ENCODE peak calls at places on chromosomes 13 and 19, in seven cellular contexts. U is AG09309, P is OCI-LY7, O is A549, H is GM23338, C is upper lobe of right lung, X is astrocyte of the spinal cord. I is an unnamed sample.
A peak's percentile ranks its signal among the peaks of the same experiment; 100 is the strongest.

GRCh38 chr13:77760893-77761292 is 63.4 kb downstream of the SLAIN1 start:
- DNase-seq in X (no peak), O (no peak), H (no peak), P (no peak), U (no peak), C (no peak), I (no peak)

GRCh38 chr13:102317593-102317992 is 84.3 kb downstream of the FGF14 start:
- DNase-seq in X (peak; percentile 5), H (no peak), C (peak; percentile 67), P (no peak), O (no peak), U (no peak), I (no peak)

GRCh38 chr13:48110930-48111721 is 16.2 kb upstream of the MED4 start:
- DNase-seq in O (no peak), P (no peak), H (no peak), C (no peak), X (peak; percentile 35), U (no peak), I (no peak)

GRCh38 chr19:54434112-54434861 is 14.7 kb upstream of the LENG8 start:
- DNase-seq in O (no peak), C (no peak), U (no peak), H (peak; percentile 21), P (no peak), X (no peak), I (no peak)

GRCh38 chr19:511101-511841 is 4.0 kb downstream of the TPGS1 start:
- DNase-seq in P (peak; percentile 84), C (peak; percentile 72), U (no peak), O (no peak), H (no peak), X (peak; percentile 62), I (no peak)

GRCh38 chr13:93625536-93625935 is 398.9 kb downstream of the GPC6 start:
- DNase-seq in H (no peak), U (no peak), O (no peak), P (no peak), X (no peak), C (no peak), I (no peak)

GRCh38 chr13:33739254-33739653 is 78.7 kb upstream of the RFC3 start:
- DNase-seq in H (no peak), O (no peak), X (no peak), P (no peak), U (no peak), C (no peak), I (no peak)

GRCh38 chr13:99484405-99484981 is 16.8 kb upstream of the TM9SF2 start:
- DNase-seq in P (no peak), C (no peak), O (no peak), U (peak; percentile 73), X (no peak), H (no peak), I (no peak)

GRCh38 chr13:44188257-44188656 is 185.4 kb upstream of the SERP2 start:
- DNase-seq in H (no peak), P (no peak), U (no peak), O (peak; percentile 26), X (peak; percentile 32), C (no peak), I (no peak)

GRCh38 chr13:37011002-37011401 is 10.4 kb downstream of the EXOSC8 start:
- DNase-seq in U (no peak), H (no peak), P (no peak), C (no peak), X (no peak), O (no peak), I (no peak)

GRCh38 chr13:41311607-41312500 is 787 bp downstream of the NAA16 start:
- DNase-seq in O (no peak), H (peak; percentile 49), U (no peak), X (peak; percentile 37), C (peak; percentile 80), P (peak; percentile 75), I (no peak)

GRCh38 chr13:108360139-108360538 is 90.6 kb downstream of the TNFSF13B start:
- DNase-seq in C (no peak), P (no peak), O (no peak), X (no peak), U (no peak), H (no peak), I (no peak)

GRCh38 chr19:47658431-47659383 is 49.8 kb downstream of the BICRA start:
- DNase-seq in H (no peak), C (no peak), O (no peak), X (peak; percentile 77), U (no peak), P (no peak), I (no peak)
- H3K4me3 ChIP-seq in H (no peak overlapping the region), C (no peak overlapping the region), O (no peak overlapping the region), X (no peak overlapping the region), U (no peak overlapping the region), P (no peak overlapping the region), I (no peak overlapping the region)

DNA sequence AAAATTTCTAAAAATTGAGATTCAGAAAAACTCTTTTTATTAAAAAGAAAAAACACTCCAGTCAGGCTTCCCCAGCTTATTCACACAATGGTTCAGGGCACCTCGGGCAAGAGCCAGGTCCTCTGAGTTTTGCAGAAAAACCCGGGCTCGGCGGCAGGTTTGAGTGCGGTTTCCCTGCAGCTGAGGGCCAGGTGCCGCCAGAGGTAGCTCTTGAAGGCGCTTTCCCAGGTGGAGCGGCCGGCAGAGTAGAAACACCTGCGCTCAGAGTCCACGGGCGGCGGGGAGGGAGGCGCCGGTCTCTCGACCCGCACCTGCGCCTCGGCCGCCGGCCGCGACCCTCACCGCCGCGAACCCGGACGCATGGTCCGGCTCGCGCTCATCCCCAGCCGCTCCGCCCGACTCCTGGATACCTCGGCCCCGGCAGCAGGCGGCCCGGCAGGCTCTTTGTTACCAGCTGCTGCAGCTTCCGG is 444 bp downstream of the PROSER1 start:
- DNase-seq in H (no peak), U (no peak), C (no peak), O (no peak), P (no peak), X (no peak), I (no peak)
- TF ChIP-seq CTCF in H (no peak), U (no peak), C (no peak), O (no peak), P (peak; percentile 21), X (no peak), I (no peak)

DNA sequence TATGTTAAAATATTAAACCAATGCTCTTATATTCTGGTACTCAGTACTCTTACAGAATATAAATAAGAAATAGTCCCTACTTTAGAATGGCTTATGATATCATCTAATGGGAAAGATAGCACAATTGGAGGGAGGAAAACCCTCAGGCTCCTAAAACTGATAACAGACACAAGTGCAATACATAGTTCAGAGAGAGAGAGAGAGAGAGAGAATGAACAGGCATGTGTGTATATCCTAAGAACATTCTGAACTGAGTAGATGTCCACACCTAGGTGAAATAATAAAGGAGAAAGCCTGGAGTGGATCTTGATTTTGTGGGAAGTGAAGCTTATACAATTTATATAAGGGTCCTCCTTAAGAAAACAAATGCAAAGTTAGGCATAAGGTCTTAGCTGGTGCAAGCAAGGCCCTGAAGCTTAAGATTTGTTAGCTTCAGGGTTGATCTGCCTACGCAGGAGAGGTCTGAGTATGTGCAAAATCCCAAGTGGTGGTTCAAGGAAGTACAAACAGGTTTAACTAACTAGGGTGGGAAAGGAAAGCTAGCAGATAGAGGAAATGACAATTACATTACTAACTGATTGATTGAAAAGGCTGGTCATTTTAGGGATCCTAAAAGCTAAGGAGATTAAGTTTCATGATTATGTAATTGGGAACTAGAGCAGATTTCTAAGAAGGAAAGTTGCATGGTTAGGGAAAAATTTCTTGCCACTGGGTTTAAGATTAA is 53.3 kb downstream of the SOX21 start:
- DNase-seq in U (no peak), C (no peak), H (peak; percentile 59), X (no peak), P (no peak), O (peak; percentile 5), I (no peak)
- H3K4me3 ChIP-seq in U (no peak overlapping the region), C (no peak overlapping the region), H (no peak overlapping the region), X (no peak overlapping the region), P (no peak overlapping the region), O (no peak overlapping the region), I (no peak overlapping the region)

GRCh38 chr13:113942591-113943103 is 31.2 kb downstream of the C13orf46 start:
- DNase-seq in C (no peak), O (no peak), H (no peak), P (no peak), U (no peak), X (no peak), I (no peak)

GRCh38 chr13:113946409-113947181 is 27.3 kb downstream of the C13orf46 start:
- DNase-seq in U (no peak), C (no peak), H (no peak), X (no peak), P (no peak), O (no peak), I (no peak)

GRCh38 chr13:113941571-113942191 is 32.2 kb downstream of the C13orf46 start:
- DNase-seq in P (no peak), U (no peak), X (peak; percentile 77), C (no peak), H (no peak), O (no peak), I (no peak)

GRCh38 chr13:113945857-113946408 is 27.9 kb downstream of the C13orf46 start:
- DNase-seq in P (no peak), H (no peak), C (no peak), X (no peak), U (no peak), O (no peak), I (no peak)

GRCh38 chr13:113943821-113944565 is 29.9 kb downstream of the C13orf46 start:
- DNase-seq in U (no peak), P (no peak), H (no peak), X (no peak), O (no peak), C (no peak), I (no peak)
- TF ChIP-seq CTCF in U (no peak), P (no peak), H (no peak), X (no peak), O (no peak), C (no peak), I (no peak)